ENCODE peak calls at places on chromosomes 6 and 20, in six cellular contexts. P is fibroblast of lung, Z is uterus, E is H1, N is Daoy, X is COR-L47. U is an unnamed sample.

GRCh38 chr20:17796096-17796563 is 96.4 kb downstream of the BANF2 start:
- DNase-seq in P (peak), Z (peak), E (no peak), N (no peak), X (no peak), U (no peak)

GRCh38 chr20:59382326-59382725 is 81.9 kb downstream of the EDN3 start:
- DNase-seq in P (no peak), Z (no peak), E (no peak), N (no peak), X (no peak), U (no peak)

GRCh38 chr6:27679308-27679967 is 206.5 kb upstream of the ZNF184 start:
- DNase-seq in P (no peak), Z (no peak), E (no peak), N (no peak), X (no peak), U (no peak)

GRCh38 chr6:26743157-26743821 is 83.7 kb upstream of the ZNF322 start:
- DNase-seq in P (peak), Z (no peak), E (peak), N (peak), X (no peak), U (peak)

GRCh38 chr6:100504786-100505737 is 40.3 kb upstream of the SIM1 start:
- DNase-seq in P (peak), Z (no peak), E (no peak), N (peak), X (no peak), U (peak)

GRCh38 chr6:14037402-14038277 is 79.9 kb upstream of the CD83 start:
- DNase-seq in P (peak), Z (no peak), E (no peak), N (peak), X (no peak), U (peak)

GRCh38 chr6:1686117-1687098 is 76.7 kb downstream of the FOXC1 start:
- DNase-seq in P (peak), Z (no peak), E (no peak), N (peak), X (peak), U (peak)

GRCh38 chr6:150922137-150922536 is 56.6 kb downstream of the MTHFD1L start:
- DNase-seq in P (no peak), Z (no peak), E (no peak), N (peak), X (no peak), U (no peak)

GRCh38 chr6:36127462-36128016 is 2.8 kb upstream of the MAPK13 start:
- DNase-seq in P (peak), Z (no peak), E (no peak), N (peak), X (no peak), U (peak)

GRCh38 chr6:162123797-162124196 is 603.8 kb downstream of the PRKN start:
- DNase-seq in P (peak), Z (no peak), E (no peak), N (no peak), X (no peak), U (no peak)

GRCh38 chr6:168526841-168527281 is 85.9 kb downstream of the SMOC2 start:
- DNase-seq in P (no peak), Z (peak), E (no peak), N (no peak), X (peak), U (no peak)

GRCh38 chr6:166007349-166008263 is 160.0 kb downstream of the TBXT start:
- DNase-seq in P (peak), Z (peak), E (no peak), N (no peak), X (no peak), U (no peak)

GRCh38 chr20:16781496-16781895 is 33.3 kb downstream of the OTOR start:
- DNase-seq in P (no peak), Z (no peak), E (no peak), N (no peak), X (no peak), U (no peak)

GRCh38 chr6:33716379-33716778 is 4.9 kb upstream of the UQCC2 start:
- DNase-seq in P (no peak), Z (no peak), E (no peak), N (no peak), X (peak), U (no peak)

GRCh38 chr20:37686762-37687477 is 6.9 kb upstream of the CTNNBL1 start:
- DNase-seq in P (peak), Z (no peak), E (no peak), N (no peak), X (no peak), U (no peak)

GRCh38 chr6:164741938-164742451 is 567.4 kb downstream of the C6orf118 start:
- DNase-seq in P (no peak), Z (no peak), E (no peak), N (no peak), X (no peak), U (no peak)

GRCh38 chr6:15058200-15059070 is 187.4 kb upstream of the JARID2 start:
- DNase-seq in P (no peak), Z (no peak), E (no peak), N (no peak), X (no peak), U (no peak)

GRCh38 chr20:33431797-33432381 is 11.7 kb downstream of the SNTA1 start:
- DNase-seq in P (no peak), Z (no peak), E (no peak), N (no peak), X (no peak), U (no peak)

GRCh38 chr6:11222385-11223277 is 9.8 kb downstream of the NEDD9 start:
- DNase-seq in P (no peak), Z (no peak), E (no peak), N (no peak), X (no peak), U (no peak)

GRCh38 chr20:6575912-6576391 is 191.5 kb upstream of the BMP2 start:
- DNase-seq in P (no peak), Z (no peak), E (no peak), N (no peak), X (no peak), U (no peak)

GRCh38 chr20:38343107-38343797 is 3.0 kb upstream of the LBP start:
- DNase-seq in P (peak), Z (peak), E (no peak), N (no peak), X (no peak), U (no peak)

GRCh38 chr20:21826946-21827345 is 121.5 kb downstream of the PAX1 start:
- DNase-seq in P (no peak), Z (no peak), E (no peak), N (peak), X (no peak), U (no peak)

GRCh38 chr20:59603176-59603575 is 1.2 kb upstream of the PHACTR3 start:
- DNase-seq in P (no peak), Z (no peak), E (no peak), N (no peak), X (no peak), U (no peak)

U was measured in A172.